ENCODE peak calls at places on chromosomes 11 and 22, in nine cellular contexts. X, C, E, B, V, Y, A, R and L are unnamed samples.

GRCh38 chr22:24841261-24841660 is 35.2 kb downstream of the SGSM1 start:
- DNase-seq in X (no peak), C (no peak), E (no peak), B (no peak), V (no peak), Y (no peak), A (no peak), R (no peak), L (no peak)

GRCh38 chr11:2531987-2532703 is 87.3 kb downstream of the KCNQ1 start:
- DNase-seq in X (no peak), C (no peak), E (no peak), B (no peak), V (no peak), Y (no peak), A (no peak), R (no peak), L (peak; percentile 39)

GRCh38 chr11:72100462-72100861 is 2.6 kb downstream of the LAMTOR1 start:
- DNase-seq in X (no peak), C (no peak), E (no peak), B (no peak), V (no peak), Y (no peak), A (no peak), R (no peak), L (no peak)

GRCh38 chr11:72584293-72584921 is 89.8 kb downstream of the PDE2A start:
- DNase-seq in X (no peak), C (peak; percentile 52), E (no peak), B (peak; percentile 38), V (peak; percentile 36), Y (peak; percentile 64), A (peak; percentile 13), R (no peak), L (peak; percentile 97)

GRCh38 chr11:126355926-126356897 is 726 bp downstream of the ST3GAL4 start:
- DNase-seq in X (no peak), C (no peak), E (no peak), B (peak; percentile 91), V (no peak), Y (peak; percentile 47), A (peak; percentile 34), R (no peak), L (peak; percentile 94)

GRCh38 chr22:44181033-44181911 is 547 bp downstream of the PARVG start:
- DNase-seq in X (no peak), C (peak; percentile 63), E (no peak), B (peak; percentile 35), V (peak; percentile 51), Y (peak; percentile 58), A (no peak), R (no peak), L (no peak)

GRCh38 chr22:47547239-47547661 is 784.8 kb downstream of the TBC1D22A start:
- DNase-seq in X (no peak), C (no peak), E (no peak), B (no peak), V (no peak), Y (no peak), A (no peak), R (no peak), L (no peak)

GRCh38 chr22:44891293-44891747 is 118.5 kb downstream of the PHF21B start:
- DNase-seq in X (no peak), C (no peak), E (no peak), B (no peak), V (no peak), Y (no peak), A (no peak), R (no peak), L (peak; percentile 64)

GRCh38 chr22:26041931-26042330 is 127.3 kb upstream of the SEZ6L start:
- DNase-seq in X (no peak), C (no peak), E (no peak), B (no peak), V (no peak), Y (no peak), A (no peak), R (no peak), L (no peak)

GRCh38 chr22:49645791-49646550 is 181.7 kb downstream of the BRD1 start:
- DNase-seq in X (no peak), C (no peak), E (no peak), B (no peak), V (no peak), Y (no peak), A (no peak), R (no peak), L (no peak)

GRCh38 chr11:117704416-117705150 is 92.4 kb downstream of the DSCAML1 start:
- DNase-seq in X (no peak), C (no peak), E (no peak), B (peak; percentile 66), V (no peak), Y (no peak), A (no peak), R (no peak), L (no peak)

GRCh38 chr11:125496465-125496817 is 376 bp upstream of the FEZ1 start:
- DNase-seq in X (no peak), C (no peak), E (no peak), B (no peak), V (no peak), Y (no peak), A (no peak), R (no peak), L (no peak)

GRCh38 chr11:131073167-131073566 is 156.9 kb upstream of the SNX19 start:
- DNase-seq in X (no peak), C (no peak), E (no peak), B (no peak), V (no peak), Y (no peak), A (no peak), R (no peak), L (no peak)

GRCh38 chr11:47886096-47886495 is 37.9 kb upstream of the NUP160 start:
- DNase-seq in X (no peak), C (no peak), E (peak; percentile 71), B (no peak), V (no peak), Y (no peak), A (peak; percentile 18), R (peak; percentile 52), L (peak; percentile 84)

GRCh38 chr11:120867024-120867423 is 156.9 kb upstream of the TBCEL start:
- DNase-seq in X (no peak), C (no peak), E (no peak), B (no peak), V (no peak), Y (no peak), A (no peak), R (no peak), L (no peak)

GRCh38 chr11:119671048-119671447 is 58.0 kb downstream of the NECTIN1 start:
- DNase-seq in X (no peak), C (no peak), E (peak; percentile 90), B (peak; percentile 93), V (no peak), Y (no peak), A (no peak), R (peak; percentile 31), L (peak; percentile 91)

GRCh38 chr11:134554106-134554505 is 142.1 kb upstream of the B3GAT1 start:
- DNase-seq in X (no peak), C (no peak), E (no peak), B (no peak), V (no peak), Y (no peak), A (no peak), R (no peak), L (no peak)

GRCh38 chr11:35751664-35752061 is 89.1 kb downstream of the TRIM44 start:
- DNase-seq in X (no peak), C (no peak), E (no peak), B (no peak), V (no peak), Y (no peak), A (peak; percentile 78), R (no peak), L (peak; percentile 3)

GRCh38 chr11:73465019-73465675 is 88.9 kb downstream of the RELT start:
- DNase-seq in X (no peak), C (no peak), E (no peak), B (no peak), V (no peak), Y (no peak), A (peak; percentile 15), R (no peak), L (no peak)